ENCODE peak calls at places on chromosome 21, in nine cellular contexts. D, E, U, X, G, N, C, O and K are unnamed samples.

GRCh38 chr21:43903451-43904091 is 38.5 kb downstream of the AGPAT3 start:
- DNase-seq in D (no peak), E (no peak), U (no peak), X (peak), G (no peak), N (no peak), C (no peak), O (no peak), K (no peak)

GRCh38 chr21:44572959-44573583 is 458 bp upstream of the KRTAP10-4 start:
- DNase-seq in D (no peak), E (no peak), U (no peak), X (no peak), G (no peak), N (no peak), C (no peak), O (no peak), K (peak)

GRCh38 chr21:33035147-33035546 is 9.4 kb downstream of the OLIG2 start:
- DNase-seq in D (no peak), E (no peak), U (no peak), X (no peak), G (no peak), N (no peak), C (no peak), O (no peak), K (no peak)

GRCh38 chr21:26041441-26042180 is 129.0 kb downstream of the APP start:
- DNase-seq in D (no peak), E (no peak), U (peak), X (no peak), G (no peak), N (no peak), C (no peak), O (peak), K (no peak)

GRCh38 chr21:21007606-21008005 is 9.4 kb downstream of the NCAM2 start:
- DNase-seq in D (no peak), E (no peak), U (no peak), X (no peak), G (no peak), N (no peak), C (no peak), O (no peak), K (no peak)

GRCh38 chr21:25457411-25457810 is 149.9 kb downstream of the MRPL39 start:
- DNase-seq in D (no peak), E (no peak), U (peak), X (no peak), G (no peak), N (no peak), C (no peak), O (no peak), K (no peak)

GRCh38 chr21:35860181-35860869 is 200.0 kb downstream of the SETD4 start:
- DNase-seq in D (no peak), E (no peak), U (no peak), X (no peak), G (no peak), N (no peak), C (no peak), O (no peak), K (no peak)

GRCh38 chr21:44773291-44773932 is 28.2 kb downstream of the UBE2G2 start:
- DNase-seq in D (no peak), E (no peak), U (no peak), X (no peak), G (no peak), N (no peak), C (no peak), O (no peak), K (no peak)

GRCh38 chr21:46206163-46207005 is 22.1 kb upstream of the SPATC1L start:
- DNase-seq in D (no peak), E (no peak), U (no peak), X (no peak), G (no peak), N (no peak), C (no peak), O (no peak), K (no peak)

GRCh38 chr21:39048574-39048973 is 134.7 kb downstream of the PSMG1 start:
- DNase-seq in D (no peak), E (no peak), U (peak), X (no peak), G (no peak), N (no peak), C (no peak), O (no peak), K (no peak)

GRCh38 chr21:32624726-32625125 is 12.5 kb upstream of the CFAP298 start:
- DNase-seq in D (no peak), E (no peak), U (peak), X (no peak), G (no peak), N (no peak), C (no peak), O (no peak), K (no peak)